ENCODE peak calls at places on chromosomes 2 and 18, in four cellular contexts. O is A549, J is fibroblast of lung, R is mesendoderm. L is an unnamed sample. For H3K4me1, the result is how much of the 10 kb centered on the place peaks cover.

GRCh38 chr2:34126279-34126678 is 527.2 kb upstream of the FAM98A start:
- DNase-seq in O (no peak), J (no peak), R (no peak), L (no peak)

GRCh38 chr2:172253190-172254052 is 150.7 kb upstream of the DLX2 start:
- DNase-seq in O (peak), J (peak), R (peak), L (peak)

GRCh38 chr2:74181739-74182138 is 3.1 kb upstream of the MOB1A start:
- DNase-seq in O (no peak), J (no peak), R (no peak), L (no peak)

GRCh38 chr2:144582651-144583361 is 62.9 kb upstream of the ZEB2 start:
- DNase-seq in O (no peak), J (no peak), R (peak), L (peak)

GRCh38 chr2:219175928-219176817 is 552 bp downstream of the CNPPD1 start:
- DNase-seq in O (peak), J (peak), R (peak), L (peak)

GRCh38 chr2:151953467-151953866 is 125.2 kb upstream of the ARL5A start:
- DNase-seq in O (no peak), J (no peak), R (no peak), L (peak)

GRCh38 chr2:229974271-229974670 is 52.0 kb downstream of the FBXO36 start:
- DNase-seq in O (peak), J (peak), R (peak), L (no peak)

GRCh38 chr2:176729706-176730569 is 460.7 kb downstream of the MTX2 start:
- DNase-seq in O (no peak), J (peak), R (no peak), L (peak)

GRCh38 chr2:12397861-12398260 is 318.9 kb upstream of the TRIB2 start:
- DNase-seq in O (no peak), J (no peak), R (no peak), L (no peak)

GRCh38 chr18:24089626-24090337 is 49.1 kb upstream of the CABYR start:
- DNase-seq in O (no peak), J (no peak), R (no peak), L (no peak)

GRCh38 chr2:28755411-28755810 is 3.8 kb downstream of the PPP1CB start:
- DNase-seq in O (no peak), J (no peak), R (no peak), L (no peak)

GRCh38 chr2:73172963-73173362 is 29.4 kb upstream of the NOTO start:
- DNase-seq in O (no peak), J (no peak), R (no peak), L (no peak)

GRCh38 chr2:68185541-68186164 is 28.0 kb downstream of the PNO1 start:
- DNase-seq in O (peak), J (peak), R (peak), L (peak)

GRCh38 chr18:47204908-47205522 is 28.9 kb upstream of the IER3IP1 start:
- DNase-seq in O (peak), J (peak), R (peak), L (peak)

GRCh38 chr2:167294775-167295140 is 406.5 kb downstream of the XIRP2 start:
- DNase-seq in O (no peak), J (peak), R (no peak), L (peak)
- H3K4me3 ChIP-seq in O (no peak), J (peak), R (no peak), L (peak)

GRCh38 chr2:160736629-160737028 is 243.0 kb upstream of the RBMS1 start:
- DNase-seq in O (peak), J (peak), R (peak), L (peak)
- H3K4me2 ChIP-seq in O (peak), J (no peak), R (no peak), L (peak)

GRCh38 chr2:42136832-42137821 is 32.0 kb upstream of the EML4 start:
- DNase-seq in O (peak), J (peak), R (no peak), L (no peak)
- H3K4me1 ChIP-seq in O (half or more), J (under half), R (under half), L (under half)

GRCh38 chr2:160575363-160575762 is 81.8 kb upstream of the RBMS1 start:
- DNase-seq in O (no peak), J (no peak), R (no peak), L (no peak)
- H3K4me3 ChIP-seq in O (no peak), J (no peak), R (no peak), L (no peak)

GRCh38 chr18:73943763-73944162 is 203.9 kb downstream of the FBXO15 start:
- DNase-seq in O (no peak), J (no peak), R (no peak), L (no peak)
- H3K4me2 ChIP-seq in O (no peak), J (no peak), R (no peak), L (no peak)

DNA sequence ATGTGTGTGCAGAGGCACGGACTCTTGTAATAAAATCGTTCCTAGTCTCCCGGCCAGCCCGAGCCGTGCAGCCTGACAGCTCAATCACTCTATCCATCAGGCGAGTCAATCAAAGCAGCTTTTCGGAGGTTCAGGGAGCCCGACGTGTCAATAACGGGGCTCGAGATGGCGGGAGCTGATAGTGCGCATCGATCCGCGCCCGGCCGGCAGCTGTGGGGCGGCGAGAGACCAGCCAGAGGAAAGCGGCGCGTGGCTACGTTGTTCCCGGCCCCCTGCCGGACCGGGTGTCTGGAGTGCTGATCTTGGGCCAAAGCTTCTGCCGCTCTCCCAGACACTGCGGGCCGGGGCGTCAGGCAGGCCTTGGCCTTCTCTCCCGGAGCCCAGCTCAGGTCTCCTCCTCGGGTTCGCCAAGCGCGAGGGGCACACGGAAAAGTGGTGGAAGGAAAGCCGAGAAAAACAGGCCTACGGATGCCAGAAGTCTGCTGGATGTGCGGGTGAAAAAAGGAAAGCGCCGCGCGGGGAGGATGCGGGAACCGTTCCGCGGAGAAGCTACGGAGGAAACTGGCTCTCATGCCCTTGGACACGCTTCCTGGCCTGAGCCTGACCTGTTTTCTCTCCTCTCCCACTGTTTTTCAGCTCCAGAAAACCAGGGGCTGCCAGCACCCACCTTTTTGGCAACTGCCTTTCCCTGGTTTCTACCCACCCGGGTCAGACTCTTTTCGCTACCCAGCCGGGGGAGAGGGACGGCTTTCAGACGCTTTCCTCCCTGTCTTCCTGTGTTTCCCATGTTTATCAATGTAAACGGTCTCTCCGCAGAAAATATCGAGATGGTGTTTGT is 2.2 kb downstream of the EN1 start:
- DNase-seq in O (no peak), J (no peak), R (peak), L (no peak)
- H3K4me1 ChIP-seq in O (under half), J (under half), R (under half), L (under half)

L was measured in endothelial cell of umbilical vein.